ENCODE peak calls at places on chromosome 19, in eight cellular contexts. P is activated CD8-positive, alpha-beta T cell treated with anti-CD3 and anti-CD28 coated beads for 36 hours; X is keratinocyte; Z is lower lobe of right lung; V is choroid plexus epithelial cell; L is H9; F is HCT116; B is neural crest cell. G is an unnamed sample.

GRCh38 chr19:35438527-35438926 is 9.5 kb upstream of the FFAR2 start:
- DNase-seq in F (no peak), V (no peak), B (no peak), X (no peak), Z (no peak), P (no peak), L (no peak), G (peak; percentile 26)

GRCh38 chr19:17797397-17798201 is 2.7 kb downstream of the B3GNT3 start:
- DNase-seq in L (no peak), P (peak; percentile 78), Z (no peak), X (peak; percentile 80), F (peak; percentile 94), B (no peak), V (no peak), G (peak; percentile 89)

GRCh38 chr19:15702590-15702930 is 25.3 kb upstream of the OR10H2 start:
- DNase-seq in X (peak; percentile 21), Z (peak; percentile 72), P (peak; percentile 57), L (no peak), B (no peak), F (peak; percentile 16), V (peak; percentile 22), G (peak; percentile 65)

GRCh38 chr19:45882652-45883585 is 3.0 kb downstream of the IRF2BP1 start:
- DNase-seq in L (peak; percentile 95), F (peak; percentile 77), P (peak; percentile 93), Z (peak; percentile 90), V (peak; percentile 93), B (peak; percentile 93), X (peak; percentile 32), G (peak; percentile 83)

GRCh38 chr19:38145627-38146026 is 78.4 kb downstream of the DPF1 start:
- DNase-seq in P (no peak), F (no peak), V (peak; percentile 42), Z (no peak), L (no peak), B (no peak), X (no peak), G (peak; percentile 27)

GRCh38 chr19:8441725-8442544 is 2.8 kb upstream of the HNRNPM start:
- DNase-seq in V (no peak), B (no peak), P (no peak), X (no peak), Z (no peak), F (no peak), L (peak; percentile 70), G (no peak)

GRCh38 chr19:46356670-46357055 is 9.8 kb downstream of the PPP5C start:
- DNase-seq in L (no peak), V (no peak), P (no peak), B (no peak), F (no peak), X (no peak), Z (no peak), G (no peak)

GRCh38 chr19:10352764-10353671 is 13.6 kb upstream of the ICAM3 start:
- DNase-seq in L (peak; percentile 98), F (no peak), B (peak; percentile 59), Z (no peak), P (no peak), V (peak; percentile 43), X (no peak), G (no peak)

DNA sequence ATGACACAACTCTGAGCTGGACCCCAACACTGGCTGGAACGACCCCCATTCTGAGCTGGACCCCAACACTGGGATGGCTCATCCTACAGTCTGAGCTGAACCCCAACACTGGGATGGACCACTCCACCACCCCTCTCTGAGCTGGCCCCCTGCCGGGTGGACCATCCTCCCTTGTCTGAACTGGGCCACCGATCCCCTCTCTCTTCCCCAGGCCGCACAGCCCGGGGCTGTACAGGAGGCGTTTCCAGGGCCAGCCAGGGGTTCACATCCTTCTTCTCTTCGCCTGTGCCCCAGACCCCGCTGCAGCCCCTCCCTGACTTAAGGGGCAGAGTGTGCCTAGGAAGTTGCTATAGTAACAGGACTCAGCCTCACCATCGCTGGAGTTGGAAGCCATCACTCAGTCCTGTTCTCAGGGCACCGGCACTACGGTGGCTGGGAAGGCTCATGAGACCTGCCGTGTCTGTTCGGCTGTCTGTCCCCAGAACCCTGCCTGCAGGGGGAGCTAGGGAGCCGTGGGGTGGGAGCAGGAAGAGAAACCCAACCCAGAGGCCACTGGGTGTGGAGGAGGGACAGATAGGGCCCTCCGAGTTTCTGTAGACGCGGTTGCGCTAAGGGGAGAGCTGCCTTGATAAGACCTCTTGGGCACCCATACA is 3.7 kb downstream of the PRKACA start:
- DNase-seq in V (no peak), X (no peak), B (peak; percentile 19), F (peak; percentile 87), P (peak; percentile 67), L (no peak), Z (peak; percentile 65), G (no peak)
- TF ChIP-seq CTCF in V (peak; percentile 42), X (peak; percentile 50), B (peak; percentile 45), F (peak; percentile 89), P (no peak), L (peak; percentile 62), Z (peak; percentile 19), G (peak; percentile 35)

DNA sequence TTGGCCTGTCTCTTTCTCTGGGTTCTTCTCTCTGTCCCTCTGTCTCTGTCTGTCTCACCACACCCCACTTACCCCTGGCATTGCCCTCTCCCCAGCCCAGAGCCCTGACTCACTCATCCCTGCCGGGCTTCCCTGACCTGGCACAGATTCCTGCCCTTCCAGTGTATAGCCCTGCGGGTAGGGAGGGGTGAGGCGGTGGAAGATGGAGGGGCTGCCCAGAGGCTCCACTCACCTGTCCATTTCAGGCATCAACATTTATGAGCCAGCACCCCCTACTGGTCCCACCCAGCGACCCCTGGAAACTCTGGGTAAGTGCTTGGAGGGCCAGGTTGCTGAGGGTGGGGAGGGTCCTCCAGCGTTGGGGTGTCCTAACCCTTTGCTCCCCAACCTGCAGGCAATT is 1.0 kb downstream of the NCCRP1 start:
- DNase-seq in X (no peak), F (no peak), L (no peak), B (no peak), Z (no peak), P (peak; percentile 20), V (no peak), G (peak; percentile 30)
- TF ChIP-seq CTCF in X (peak; percentile 6), F (peak; percentile 32), L (peak; percentile 42), B (no peak), Z (no peak), P (peak; percentile 40), V (no peak), G (no peak)

GRCh38 chr19:13526552-13526951 is 20.3 kb upstream of the CACNA1A start:
- DNase-seq in F (peak; percentile 19), L (peak; percentile 70), Z (no peak), B (peak; percentile 4), P (peak; percentile 33), V (no peak), X (no peak), G (peak; percentile 16)
- TF ChIP-seq CTCF in F (peak; percentile 63), L (peak; percentile 74), Z (no peak), B (peak; percentile 46), P (peak; percentile 54), V (peak; percentile 11), X (peak; percentile 40), G (peak; percentile 32)

DNA sequence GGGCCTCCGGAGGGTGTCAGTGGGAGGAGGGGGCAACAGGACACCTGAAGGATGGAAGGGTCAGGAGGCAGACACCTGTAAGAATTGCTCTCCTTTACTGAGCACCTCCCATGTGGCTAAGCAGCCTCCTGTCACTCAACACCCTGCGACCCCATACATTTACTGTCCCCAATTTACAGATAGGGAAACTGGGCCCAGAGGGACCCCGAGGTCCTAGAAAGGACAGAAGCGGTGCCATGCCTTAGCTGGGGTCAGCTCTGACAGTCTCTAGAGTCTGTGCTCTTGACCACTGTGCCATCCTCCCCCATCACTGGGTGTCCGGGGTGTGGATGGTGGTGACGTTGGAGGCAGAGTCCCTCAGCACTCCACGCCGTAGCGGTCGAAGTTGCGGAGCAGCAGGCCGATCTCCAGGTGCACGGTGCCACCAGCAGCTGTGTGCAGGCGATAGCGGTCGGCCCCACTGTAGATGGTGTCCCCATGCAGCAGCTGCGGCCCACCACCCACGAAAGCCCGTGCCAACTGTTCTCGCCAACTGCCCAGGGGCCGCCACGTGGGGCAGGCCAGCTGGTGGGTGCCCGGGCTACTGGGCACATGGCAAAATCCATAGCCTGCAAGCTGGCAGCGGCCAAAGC is 737 bp upstream of the TGFB1 start:
- DNase-seq in Z (no peak), V (no peak), B (no peak), F (no peak), L (no peak), P (no peak), X (no peak), G (no peak)
- TF ChIP-seq CTCF in Z (no peak), V (no peak), B (peak; percentile 5), F (no peak), L (no peak), P (no peak), X (no peak), G (no peak)

DNA sequence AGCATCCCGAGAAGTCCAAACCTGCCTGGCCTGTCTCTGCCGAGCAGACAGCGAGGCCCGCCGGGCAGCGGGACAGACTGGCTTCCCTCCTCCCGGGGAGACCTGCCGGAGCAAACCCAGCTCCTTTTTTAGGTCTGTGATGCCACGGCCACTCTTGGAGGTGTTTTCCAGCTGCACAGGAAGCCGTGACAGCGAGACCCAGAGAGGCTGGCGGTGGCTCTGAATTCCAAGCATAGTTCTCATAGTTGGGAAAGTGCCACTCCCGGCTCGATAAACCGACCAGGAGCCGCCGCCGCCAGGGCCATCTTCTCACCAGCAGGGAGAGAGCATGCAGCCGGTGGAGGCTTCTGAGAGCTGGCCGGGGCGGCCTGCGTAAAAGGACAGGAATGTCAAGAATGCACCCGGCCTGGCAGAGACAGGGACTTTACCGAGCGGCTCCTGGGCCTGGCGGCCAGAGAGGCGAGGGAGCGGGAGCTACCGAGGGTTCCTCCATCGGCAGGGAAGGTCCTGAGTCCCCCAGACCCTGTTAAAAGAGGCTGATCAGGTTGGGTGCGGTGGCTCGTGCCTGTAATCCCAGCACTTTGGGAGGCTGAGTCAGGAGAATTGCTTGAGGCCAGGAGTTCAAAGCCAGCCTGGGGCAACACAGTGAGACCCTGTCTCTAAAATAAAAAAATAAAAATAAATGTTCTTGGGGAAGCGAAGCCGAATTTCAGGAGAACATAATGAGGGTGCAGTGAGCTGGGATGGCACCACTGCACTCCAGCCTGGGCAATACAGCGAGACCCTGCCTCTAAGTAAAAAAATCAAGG is 64.9 kb downstream of the GADD45B start:
- DNase-seq in X (peak; percentile 85), L (peak; percentile 99), V (peak; percentile 99), P (no peak), F (peak; percentile 90), Z (peak; percentile 92), B (peak; percentile 65), G (peak; percentile 97)
- TF ChIP-seq CTCF in X (peak; percentile 37), L (peak; percentile 35), V (peak; percentile 52), P (no peak), F (peak; percentile 32), Z (peak; percentile 26), B (peak; percentile 51), G (peak; percentile 10)

GRCh38 chr19:54136864-54137113 is 773 bp upstream of the CNOT3 start:
- DNase-seq in Z (no peak), L (no peak), F (no peak), P (no peak), V (no peak), X (no peak), B (no peak), G (no peak)

GRCh38 chr19:54137114-54137912 is at the start of gene CNOT3:
- DNase-seq in X (peak; percentile 100), P (peak; percentile 100), L (peak; percentile 100), V (peak; percentile 100), F (peak; percentile 100), B (peak; percentile 97), Z (peak; percentile 99), G (peak; percentile 100)

GRCh38 chr19:54136086-54136863 is 1.3 kb upstream of the CNOT3 start:
- DNase-seq in B (no peak), V (no peak), F (no peak), L (no peak), X (no peak), P (no peak), Z (no peak), G (no peak)

GRCh38 chr19:54138777-54139256 is 1.3 kb downstream of the CNOT3 start:
- DNase-seq in L (no peak), P (peak; percentile 60), Z (no peak), B (no peak), V (no peak), F (no peak), X (no peak), G (no peak)

GRCh38 chr19:54137913-54138776 is 583 bp downstream of the CNOT3 start:
- DNase-seq in X (no peak), V (no peak), F (no peak), B (no peak), L (no peak), Z (peak; percentile 57), P (peak; percentile 49), G (no peak)
- TF ChIP-seq CTCF in X (no peak), V (no peak), F (peak; percentile 17), B (peak; percentile 44), L (peak; percentile 49), Z (peak; percentile 7), P (no peak), G (no peak)